ENCODE peak calls at places on chromosomes 5 and 9, in nine cellular contexts. One of them, this sample, is unnamed.

GRCh38 chr9:136996361-136997281 is at the start of gene CLIC3:
- DNase-seq in GM06990: peak
- DNase-seq in GM12865: no peak
- DNase-seq in heart left ventricle: no peak
- DNase-seq in CD8-positive, alpha-beta T cell: peak
- DNase-seq in ovary: no peak
- DNase-seq in BE2C: peak
- DNase-seq in upper lobe of left lung: peak
- DNase-seq in body of pancreas: no peak
- DNase-seq in this sample: no peak

GRCh38 chr9:111934747-111935146 is 38.1 kb downstream of the UGCG start:
- DNase-seq in ovary: no peak
- DNase-seq in BE2C: no peak
- DNase-seq in CD8-positive, alpha-beta T cell: no peak
- DNase-seq in heart left ventricle: no peak
- DNase-seq in GM06990: no peak
- DNase-seq in body of pancreas: no peak
- DNase-seq in GM12865: no peak
- DNase-seq in upper lobe of left lung: no peak
- DNase-seq in this sample: no peak

GRCh38 chr5:13354611-13355010 is 589.9 kb downstream of the DNAH5 start:
- DNase-seq in BE2C: no peak
- DNase-seq in GM06990: no peak
- DNase-seq in body of pancreas: no peak
- DNase-seq in CD8-positive, alpha-beta T cell: no peak
- DNase-seq in heart left ventricle: no peak
- DNase-seq in ovary: no peak
- DNase-seq in GM12865: no peak
- DNase-seq in upper lobe of left lung: no peak
- DNase-seq in this sample: no peak

GRCh38 chr9:109312783-109313182 is 8.1 kb downstream of the EPB41L4B start:
- DNase-seq in CD8-positive, alpha-beta T cell: no peak
- DNase-seq in GM06990: no peak
- DNase-seq in upper lobe of left lung: no peak
- DNase-seq in ovary: no peak
- DNase-seq in body of pancreas: no peak
- DNase-seq in heart left ventricle: no peak
- DNase-seq in GM12865: no peak
- DNase-seq in BE2C: no peak
- DNase-seq in this sample: no peak

GRCh38 chr5:68242743-68243142 is 27.2 kb downstream of the PIK3R1 start:
- DNase-seq in ovary: no peak
- DNase-seq in body of pancreas: no peak
- DNase-seq in upper lobe of left lung: no peak
- DNase-seq in CD8-positive, alpha-beta T cell: no peak
- DNase-seq in heart left ventricle: no peak
- DNase-seq in GM12865: no peak
- DNase-seq in GM06990: no peak
- DNase-seq in BE2C: no peak
- DNase-seq in this sample: no peak

GRCh38 chr5:122332589-122333555 is 20.8 kb downstream of the SNCAIP start:
- DNase-seq in ovary: no peak
- DNase-seq in BE2C: no peak
- DNase-seq in heart left ventricle: no peak
- DNase-seq in upper lobe of left lung: no peak
- DNase-seq in GM06990: no peak
- DNase-seq in GM12865: no peak
- DNase-seq in body of pancreas: no peak
- DNase-seq in CD8-positive, alpha-beta T cell: no peak
- DNase-seq in this sample: no peak

GRCh38 chr9:83281306-83282255 is 218.6 kb upstream of the RASEF start:
- DNase-seq in BE2C: peak
- DNase-seq in ovary: no peak
- DNase-seq in body of pancreas: peak
- DNase-seq in GM06990: no peak
- DNase-seq in upper lobe of left lung: peak
- DNase-seq in heart left ventricle: peak
- DNase-seq in CD8-positive, alpha-beta T cell: no peak
- DNase-seq in GM12865: no peak
- DNase-seq in this sample: peak

GRCh38 chr5:149135536-149136201 is 5.6 kb upstream of the ABLIM3 start:
- DNase-seq in ovary: no peak
- DNase-seq in CD8-positive, alpha-beta T cell: no peak
- DNase-seq in upper lobe of left lung: peak
- DNase-seq in GM12865: no peak
- DNase-seq in BE2C: no peak
- DNase-seq in heart left ventricle: no peak
- DNase-seq in body of pancreas: no peak
- DNase-seq in GM06990: no peak
- DNase-seq in this sample: peak

GRCh38 chr5:73606206-73606753 is 19.7 kb upstream of the ARHGEF28 start:
- DNase-seq in ovary: no peak
- DNase-seq in GM12865: no peak
- DNase-seq in body of pancreas: no peak
- DNase-seq in CD8-positive, alpha-beta T cell: no peak
- DNase-seq in heart left ventricle: no peak
- DNase-seq in upper lobe of left lung: no peak
- DNase-seq in GM06990: no peak
- DNase-seq in BE2C: no peak
- DNase-seq in this sample: no peak

GRCh38 chr9:81461196-81461595 is 228.2 kb downstream of the TLE1 start:
- DNase-seq in ovary: no peak
- DNase-seq in body of pancreas: no peak
- DNase-seq in BE2C: no peak
- DNase-seq in heart left ventricle: no peak
- DNase-seq in upper lobe of left lung: no peak
- DNase-seq in GM06990: no peak
- DNase-seq in CD8-positive, alpha-beta T cell: no peak
- DNase-seq in GM12865: no peak
- DNase-seq in this sample: no peak

GRCh38 chr5:149831492-149831891 is 101.4 kb downstream of the PPARGC1B start:
- DNase-seq in GM12865: peak
- DNase-seq in heart left ventricle: no peak
- DNase-seq in body of pancreas: no peak
- DNase-seq in GM06990: peak
- DNase-seq in CD8-positive, alpha-beta T cell: no peak
- DNase-seq in ovary: no peak
- DNase-seq in upper lobe of left lung: no peak
- DNase-seq in BE2C: no peak
- DNase-seq in this sample: no peak

GRCh38 chr9:126036881-126037291 is 289.7 kb downstream of the PBX3 start:
- DNase-seq in CD8-positive, alpha-beta T cell: no peak
- DNase-seq in heart left ventricle: no peak
- DNase-seq in upper lobe of left lung: no peak
- DNase-seq in BE2C: no peak
- DNase-seq in ovary: no peak
- DNase-seq in GM12865: no peak
- DNase-seq in body of pancreas: no peak
- DNase-seq in GM06990: no peak
- DNase-seq in this sample: no peak

GRCh38 chr9:93594041-93594756 is 17.8 kb downstream of the PHF2 start:
- DNase-seq in body of pancreas: no peak
- DNase-seq in GM06990: no peak
- DNase-seq in heart left ventricle: no peak
- DNase-seq in BE2C: no peak
- DNase-seq in CD8-positive, alpha-beta T cell: no peak
- DNase-seq in ovary: no peak
- DNase-seq in GM12865: no peak
- DNase-seq in upper lobe of left lung: peak
- DNase-seq in this sample: no peak

GRCh38 chr5:171673328-171673727 is 112.3 kb upstream of the SMIM23 start:
- DNase-seq in GM12865: no peak
- DNase-seq in body of pancreas: no peak
- DNase-seq in ovary: no peak
- DNase-seq in CD8-positive, alpha-beta T cell: no peak
- DNase-seq in BE2C: peak
- DNase-seq in upper lobe of left lung: no peak
- DNase-seq in heart left ventricle: no peak
- DNase-seq in GM06990: no peak
- DNase-seq in this sample: no peak

GRCh38 chr5:122726990-122727616 is 47.8 kb upstream of the SNX2 start:
- DNase-seq in BE2C: no peak
- DNase-seq in heart left ventricle: no peak
- DNase-seq in CD8-positive, alpha-beta T cell: no peak
- DNase-seq in GM06990: peak
- DNase-seq in body of pancreas: no peak
- DNase-seq in upper lobe of left lung: no peak
- DNase-seq in ovary: no peak
- DNase-seq in GM12865: peak
- DNase-seq in this sample: no peak

GRCh38 chr5:132065351-132065937 is 5.0 kb downstream of the IL3 start:
- DNase-seq in heart left ventricle: peak
- DNase-seq in CD8-positive, alpha-beta T cell: no peak
- DNase-seq in GM06990: peak
- DNase-seq in upper lobe of left lung: peak
- DNase-seq in GM12865: peak
- DNase-seq in ovary: no peak
- DNase-seq in body of pancreas: peak
- DNase-seq in BE2C: peak
- DNase-seq in this sample: no peak

DNA sequence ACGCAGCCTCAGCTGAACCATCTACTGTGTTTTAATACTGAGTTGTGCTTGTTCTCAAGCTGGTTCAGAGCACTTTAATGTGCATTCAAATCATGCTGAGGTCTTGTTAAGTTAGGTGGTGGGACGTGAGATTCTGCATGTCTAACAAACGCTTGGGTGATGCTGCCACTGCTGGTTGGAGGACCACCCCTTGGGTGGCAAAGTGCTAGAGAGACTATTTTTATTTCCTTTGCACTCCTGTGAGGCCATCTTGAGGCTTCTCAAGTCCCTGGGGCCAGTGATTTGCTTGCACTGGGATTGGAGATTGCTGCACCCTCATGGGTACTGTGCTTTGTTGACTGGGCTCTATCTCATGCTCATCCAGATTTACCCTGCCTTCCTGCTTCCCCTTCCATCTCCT is 45.4 kb upstream of the SUB1 start:
- DNase-seq in heart left ventricle: no peak
- DNase-seq in body of pancreas: no peak
- DNase-seq in CD8-positive, alpha-beta T cell: no peak
- DNase-seq in GM06990: no peak
- DNase-seq in BE2C: no peak
- DNase-seq in ovary: no peak
- DNase-seq in GM12865: peak
- DNase-seq in upper lobe of left lung: no peak
- DNase-seq in this sample: no peak
- H3K4me3 ChIP-seq in heart left ventricle: no peak
- H3K4me3 ChIP-seq in body of pancreas: no peak
- H3K4me3 ChIP-seq in CD8-positive, alpha-beta T cell: no peak
- H3K4me3 ChIP-seq in GM06990: no peak
- H3K4me3 ChIP-seq in BE2C: no peak
- H3K4me3 ChIP-seq in ovary: no peak
- H3K4me3 ChIP-seq in GM12865: no peak
- H3K4me3 ChIP-seq in upper lobe of left lung: no peak
- H3K4me3 ChIP-seq in this sample: no peak

GRCh38 chr9:97900738-97901565 is 21.3 kb downstream of the TRMO start:
- DNase-seq in GM12865: peak
- DNase-seq in upper lobe of left lung: no peak
- DNase-seq in GM06990: no peak
- DNase-seq in BE2C: peak
- DNase-seq in ovary: no peak
- DNase-seq in body of pancreas: peak
- DNase-seq in CD8-positive, alpha-beta T cell: no peak
- DNase-seq in heart left ventricle: no peak
- DNase-seq in this sample: no peak

GRCh38 chr9:97900103-97900737 is 22.1 kb downstream of the TRMO start:
- DNase-seq in CD8-positive, alpha-beta T cell: no peak
- DNase-seq in heart left ventricle: no peak
- DNase-seq in GM06990: no peak
- DNase-seq in ovary: no peak
- DNase-seq in upper lobe of left lung: no peak
- DNase-seq in BE2C: no peak
- DNase-seq in body of pancreas: no peak
- DNase-seq in GM12865: no peak
- DNase-seq in this sample: no peak

GRCh38 chr9:97889941-97890557 is 32.3 kb downstream of the TRMO start:
- DNase-seq in upper lobe of left lung: peak
- DNase-seq in heart left ventricle: no peak
- DNase-seq in CD8-positive, alpha-beta T cell: peak
- DNase-seq in GM12865: peak
- DNase-seq in BE2C: peak
- DNase-seq in GM06990: no peak
- DNase-seq in ovary: no peak
- DNase-seq in body of pancreas: peak
- DNase-seq in this sample: no peak

GRCh38 chr9:97891736-97892135 is 30.6 kb downstream of the TRMO start:
- DNase-seq in upper lobe of left lung: no peak
- DNase-seq in GM06990: no peak
- DNase-seq in heart left ventricle: no peak
- DNase-seq in GM12865: no peak
- DNase-seq in body of pancreas: no peak
- DNase-seq in ovary: no peak
- DNase-seq in BE2C: no peak
- DNase-seq in CD8-positive, alpha-beta T cell: no peak
- DNase-seq in this sample: no peak

GRCh38 chr9:97895695-97896332 is 26.5 kb downstream of the TRMO start:
- DNase-seq in BE2C: peak
- DNase-seq in GM12865: peak
- DNase-seq in CD8-positive, alpha-beta T cell: no peak
- DNase-seq in upper lobe of left lung: no peak
- DNase-seq in ovary: no peak
- DNase-seq in body of pancreas: no peak
- DNase-seq in GM06990: no peak
- DNase-seq in heart left ventricle: no peak
- DNase-seq in this sample: no peak
- TF ChIP-seq CTCF in BE2C: peak
- TF ChIP-seq CTCF in GM12865: peak
- TF ChIP-seq CTCF in CD8-positive, alpha-beta T cell: no peak
- TF ChIP-seq CTCF in upper lobe of left lung: no peak
- TF ChIP-seq CTCF in ovary: no peak
- TF ChIP-seq CTCF in body of pancreas: no peak
- TF ChIP-seq CTCF in GM06990: peak
- TF ChIP-seq CTCF in heart left ventricle: no peak
- TF ChIP-seq CTCF in this sample: peak

DNA sequence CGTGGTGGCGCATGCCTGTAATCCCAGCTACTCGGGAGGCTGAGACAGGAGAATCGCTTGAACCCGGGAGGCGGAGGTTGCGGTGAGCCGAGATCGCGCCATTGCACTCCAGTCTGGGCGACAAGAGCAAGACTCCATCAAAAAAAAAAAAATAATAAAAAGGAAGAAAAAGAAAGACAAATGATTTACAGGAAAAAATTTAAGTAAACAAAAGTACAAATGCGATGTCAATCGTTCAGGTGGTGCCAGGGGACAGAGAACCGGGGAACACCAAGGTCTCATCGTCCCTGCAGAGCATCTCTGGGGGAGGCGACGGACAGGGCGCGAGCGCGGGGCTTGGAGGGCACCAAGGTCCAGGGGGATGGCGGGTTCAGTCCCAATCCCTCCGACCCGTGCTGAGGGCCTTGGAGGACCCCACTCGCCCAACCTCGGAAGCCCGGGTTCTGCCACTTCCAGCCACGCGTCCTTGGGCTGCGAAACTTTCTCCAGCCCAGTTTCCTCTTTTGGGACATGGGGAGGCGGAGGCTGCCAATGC is 596 bp upstream of the HNRNPAB start:
- DNase-seq in body of pancreas: no peak
- DNase-seq in GM06990: no peak
- DNase-seq in BE2C: no peak
- DNase-seq in ovary: no peak
- DNase-seq in CD8-positive, alpha-beta T cell: no peak
- DNase-seq in heart left ventricle: no peak
- DNase-seq in upper lobe of left lung: no peak
- DNase-seq in GM12865: no peak
- DNase-seq in this sample: no peak
- H3K4me3 ChIP-seq in body of pancreas: peak
- H3K4me3 ChIP-seq in GM06990: peak
- H3K4me3 ChIP-seq in BE2C: peak
- H3K4me3 ChIP-seq in ovary: peak
- H3K4me3 ChIP-seq in CD8-positive, alpha-beta T cell: peak
- H3K4me3 ChIP-seq in heart left ventricle: peak
- H3K4me3 ChIP-seq in upper lobe of left lung: peak
- H3K4me3 ChIP-seq in GM12865: peak
- H3K4me3 ChIP-seq in this sample: peak

GRCh38 chr9:124456341-124457078 is 6.3 kb downstream of the ADGRD2 start:
- DNase-seq in CD8-positive, alpha-beta T cell: no peak
- DNase-seq in BE2C: no peak
- DNase-seq in GM06990: no peak
- DNase-seq in heart left ventricle: no peak
- DNase-seq in body of pancreas: no peak
- DNase-seq in ovary: no peak
- DNase-seq in upper lobe of left lung: no peak
- DNase-seq in GM12865: no peak
- DNase-seq in this sample: no peak
- TF ChIP-seq CTCF in CD8-positive, alpha-beta T cell: no peak
- TF ChIP-seq CTCF in BE2C: no peak
- TF ChIP-seq CTCF in GM06990: no peak
- TF ChIP-seq CTCF in heart left ventricle: no peak
- TF ChIP-seq CTCF in body of pancreas: no peak
- TF ChIP-seq CTCF in ovary: no peak
- TF ChIP-seq CTCF in upper lobe of left lung: no peak
- TF ChIP-seq CTCF in GM12865: no peak
- TF ChIP-seq CTCF in this sample: no peak

This sample was measured in BJ.